ENCODE peak calls at places on chromosomes 16 and 17, in six cellular contexts. N, M, G, F, L and J are unnamed samples.

GRCh38 chr16:57689772-57690558 is 4.6 kb upstream of the DRC7 start:
- DNase-seq in N (no peak), M (no peak), G (no peak), F (no peak), L (no peak), J (no peak)

GRCh38 chr16:30805370-30806169 is 18.6 kb upstream of the ZNF629 start:
- DNase-seq in N (peak; percentile 92), M (peak; percentile 74), G (peak; percentile 71), F (no peak), L (peak; percentile 82), J (peak; percentile 95)

GRCh38 chr17:66524848-66525247 is 222.4 kb downstream of the PRKCA start:
- DNase-seq in N (no peak), M (no peak), G (no peak), F (no peak), L (no peak), J (no peak)

GRCh38 chr17:28499366-28499668 is 6.8 kb upstream of the FOXN1 start:
- DNase-seq in N (no peak), M (no peak), G (no peak), F (no peak), L (no peak), J (no peak)

GRCh38 chr17:63419949-63420867 is 25.9 kb downstream of the CYB561 start:
- DNase-seq in N (no peak), M (no peak), G (no peak), F (no peak), L (no peak), J (no peak)

GRCh38 chr17:58539703-58540102 is 25.3 kb upstream of the MTMR4 start:
- DNase-seq in N (no peak), M (no peak), G (no peak), F (no peak), L (no peak), J (no peak)

GRCh38 chr16:13607289-13607688 is 312.7 kb upstream of the ERCC4 start:
- DNase-seq in N (no peak), M (no peak), G (no peak), F (no peak), L (no peak), J (no peak)

GRCh38 chr16:77137045-77137444 is 53.9 kb upstream of the MON1B start:
- DNase-seq in N (no peak), M (no peak), G (no peak), F (no peak), L (no peak), J (no peak)